ENCODE peak calls at places on chromosomes 5 and 9, in five cellular contexts. O is vagina, G is sigmoid colon, Y is A549, E is ovary. C is an unnamed sample. For H3K4me1, the result is how much of the 10 kb centered on the place peaks cover.

GRCh38 chr9:2764371-2764770 is 47.1 kb downstream of the KCNV2 start:
- DNase-seq in O (no peak), G (no peak), Y (no peak), E (no peak), C (no peak)

GRCh38 chr5:115428248-115428647 is 116.3 kb downstream of the FEM1C start:
- DNase-seq in O (no peak), G (no peak), Y (no peak), E (no peak), C (no peak)

GRCh38 chr5:30040483-30041116 is 1152.9 kb upstream of the CDH6 start:
- DNase-seq in O (no peak), G (no peak), Y (peak), E (no peak), C (no peak)

GRCh38 chr5:104598285-104598684 is 1035.7 kb upstream of the NUDT12 start:
- DNase-seq in O (no peak), G (no peak), Y (no peak), E (no peak), C (no peak)

GRCh38 chr5:134136221-134136631 is 21.7 kb downstream of the TCF7 start:
- DNase-seq in O (peak), G (peak), Y (no peak), E (no peak), C (peak)

GRCh38 chr5:82799346-82800077 is 277.7 kb downstream of the TMEM167A start:
- DNase-seq in O (no peak), G (no peak), Y (no peak), E (no peak), C (no peak)

GRCh38 chr9:14347408-14348224 is 33.7 kb upstream of the NFIB start:
- DNase-seq in O (no peak), G (peak), Y (peak), E (no peak), C (peak)

GRCh38 chr5:159182691-159183090 is 26.7 kb downstream of the RNF145 start:
- DNase-seq in O (no peak), G (no peak), Y (no peak), E (no peak), C (no peak)

GRCh38 chr9:125959980-125960619 is 212.9 kb downstream of the PBX3 start:
- DNase-seq in O (no peak), G (no peak), Y (no peak), E (no peak), C (no peak)

GRCh38 chr5:14428302-14429081 is 153.1 kb upstream of the OTULINL start:
- DNase-seq in O (no peak), G (no peak), Y (no peak), E (no peak), C (no peak)

GRCh38 chr5:180807654-180808414 is 5.2 kb upstream of the MGAT1 start:
- DNase-seq in O (no peak), G (no peak), Y (no peak), E (peak), C (no peak)

GRCh38 chr5:45205403-45205961 is 396.7 kb downstream of the MRPS30 start:
- DNase-seq in O (no peak), G (no peak), Y (no peak), E (no peak), C (no peak)

GRCh38 chr5:172820046-172820767 is 13.8 kb upstream of the ERGIC1 start:
- DNase-seq in O (no peak), G (peak), Y (no peak), E (peak), C (peak)

GRCh38 chr5:143356855-143357254 is 46.6 kb downstream of the NR3C1 start:
- DNase-seq in O (no peak), G (no peak), Y (no peak), E (no peak), C (no peak)

GRCh38 chr5:143359869-143360268 is 43.6 kb downstream of the NR3C1 start:
- DNase-seq in O (no peak), G (no peak), Y (no peak), E (no peak), C (no peak)

GRCh38 chr5:143352691-143353090 is 50.8 kb downstream of the NR3C1 start:
- DNase-seq in O (no peak), G (no peak), Y (no peak), E (no peak), C (no peak)

GRCh38 chr5:143354025-143354424 is 49.5 kb downstream of the NR3C1 start:
- DNase-seq in O (no peak), G (no peak), Y (no peak), E (no peak), C (no peak)

GRCh38 chr5:143355710-143356109 is 47.8 kb downstream of the NR3C1 start:
- DNase-seq in O (no peak), G (peak), Y (peak), E (peak), C (peak)
- TF ChIP-seq POLR2A in O (no peak), G (no peak), Y (no peak), E (no peak), C (no peak)

GRCh38 chr9:136569526-136570148 is 23.8 kb upstream of the NOTCH1 start:
- DNase-seq in O (no peak), G (no peak), Y (no peak), E (no peak), C (no peak)
- H3K4me1 ChIP-seq in O (half or more), G (half or more), Y (half or more), E (under half), C (under half)

DNA sequence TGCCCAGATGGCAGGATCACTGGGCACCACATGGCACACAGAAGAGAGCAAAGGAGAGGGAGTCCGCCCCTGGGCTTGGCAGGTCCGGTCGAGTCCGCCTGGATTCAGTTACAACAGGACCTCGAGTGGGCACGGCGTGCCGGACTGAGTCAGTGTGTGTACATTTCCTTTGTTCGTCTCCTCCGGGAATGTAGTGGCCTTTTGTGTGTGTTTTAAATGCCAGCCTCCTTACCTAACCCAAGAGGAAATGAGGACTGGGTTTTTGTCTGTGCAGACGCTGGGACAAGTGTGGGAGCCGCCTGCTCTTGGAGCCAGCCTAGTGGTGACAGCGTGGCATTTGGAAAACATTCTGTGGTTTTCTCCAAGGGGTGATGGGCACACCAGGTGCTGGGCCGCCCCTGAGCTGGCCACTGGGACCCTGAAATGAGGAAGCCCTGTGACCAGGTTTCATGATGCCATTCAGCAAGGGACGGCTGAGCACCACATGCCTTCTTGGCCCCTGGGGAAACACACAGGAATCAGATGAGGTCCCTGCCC is 9.6 kb downstream of the NEK6 start:
- DNase-seq in O (no peak), G (no peak), Y (peak), E (no peak), C (peak)
- TF ChIP-seq POLR2A in O (no peak), G (no peak), Y (no peak), E (no peak), C (no peak)

DNA sequence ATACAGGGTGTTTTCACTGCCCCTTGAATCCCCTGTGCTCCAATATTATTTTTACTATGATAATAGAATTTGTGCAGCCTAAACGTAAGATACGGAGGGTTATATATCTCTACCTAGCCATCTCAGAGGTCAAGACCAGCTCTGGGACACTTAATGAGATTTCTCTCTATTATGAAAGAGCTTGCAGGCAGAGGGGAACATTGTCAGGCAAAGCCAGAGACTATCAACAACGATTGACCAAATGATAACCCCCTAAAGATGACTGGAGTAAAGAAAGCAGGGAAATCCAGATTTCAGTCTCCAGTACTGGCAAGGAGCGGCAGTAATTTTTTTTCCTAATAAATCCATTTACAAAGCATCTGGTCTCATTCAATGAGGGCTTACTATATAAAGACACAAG is 59.8 kb upstream of the LPAR1 start:
- DNase-seq in O (no peak), G (no peak), Y (no peak), E (no peak), C (no peak)
- H3K4me1 ChIP-seq in O (under half), G (under half), Y (under half), E (under half), C (under half)

GRCh38 chr5:141923443-141924313 is at the start of gene DELE1:
- DNase-seq in O (peak), G (peak), Y (peak), E (peak), C (peak)
- TF ChIP-seq POLR2A in O (peak), G (peak), Y (peak), E (peak), C (peak)